ENCODE peak calls at places on chromosomes 16 and 17, in four cellular contexts. F is sigmoid colon, H is Karpas-422, C is uterus. S is an unnamed sample.
A peak's percentile ranks its signal among the peaks of the same experiment; 100 is the strongest.

GRCh38 chr17:65190467-65191095 is 53.4 kb downstream of the RGS9 start:
- DNase-seq in F (no peak), C (no peak), H (no peak), S (no peak)

GRCh38 chr16:79845006-79845733 is 244.6 kb upstream of the MAF start:
- DNase-seq in F (no peak), H (no peak), C (no peak), S (no peak)

GRCh38 chr16:23827245-23827543 is 8.6 kb upstream of the PRKCB start:
- DNase-seq in C (no peak), H (no peak), F (no peak), S (no peak)

GRCh38 chr17:4591529-4591928 is 7.2 kb downstream of the SMTNL2 start:
- DNase-seq in C (no peak), H (no peak), F (no peak), S (no peak)

GRCh38 chr16:80938035-80938927 is 68.4 kb downstream of the CMC2 start:
- DNase-seq in C (peak; percentile 77), F (peak; percentile 88), H (peak; percentile 50), S (peak; percentile 24)

GRCh38 chr17:35065880-35066279 is 2.4 kb upstream of the RFFL start:
- DNase-seq in C (no peak), F (no peak), H (no peak), S (no peak)

GRCh38 chr16:48614759-48615158 is 4.8 kb upstream of the N4BP1 start:
- DNase-seq in H (no peak), F (no peak), C (no peak), S (no peak)

GRCh38 chr17:5683241-5683640 is 98.9 kb upstream of the NLRP1 start:
- DNase-seq in F (no peak), C (no peak), H (no peak), S (no peak)

GRCh38 chr17:9071016-9071415 is 49.7 kb downstream of the NTN1 start:
- DNase-seq in F (no peak), H (no peak), C (no peak), S (no peak)

GRCh38 chr17:9472541-9472940 is 103.1 kb downstream of the STX8 start:
- DNase-seq in C (peak; percentile 23), H (no peak), F (peak; percentile 66), S (no peak)

GRCh38 chr17:68540981-68541380 is 28.8 kb downstream of the PRKAR1A start:
- DNase-seq in F (no peak), C (no peak), H (no peak), S (no peak)

GRCh38 chr17:66916946-66917345 is 47.6 kb upstream of the CACNG4 start:
- DNase-seq in F (no peak), H (no peak), C (no peak), S (no peak)

GRCh38 chr17:59454633-59455105 is 110.7 kb upstream of the DHX40 start:
- DNase-seq in H (no peak), C (no peak), F (no peak), S (no peak)

GRCh38 chr17:73401911-73402310 is 90.1 kb upstream of the CDC42EP4 start:
- DNase-seq in H (no peak), F (no peak), C (no peak), S (no peak)

GRCh38 chr16:85253127-85253941 is 141.1 kb upstream of the CIBAR2 start:
- DNase-seq in H (peak; percentile 83), F (peak; percentile 78), C (no peak), S (no peak)

GRCh38 chr16:11743308-11744074 is 834 bp upstream of the TXNDC11 start:
- DNase-seq in F (peak; percentile 83), H (peak; percentile 67), C (peak; percentile 62), S (peak; percentile 39)

GRCh38 chr16:17510532-17510931 is 39.8 kb upstream of the XYLT1 start:
- DNase-seq in H (no peak), C (no peak), F (no peak), S (no peak)

GRCh38 chr16:14300631-14301149 is 229.6 kb downstream of the MRTFB start:
- DNase-seq in F (peak; percentile 92), C (peak; percentile 77), H (peak; percentile 90), S (peak; percentile 49)

GRCh38 chr17:74444406-74444805 is 12.5 kb downstream of the GPRC5C start:
- DNase-seq in H (no peak), F (peak; percentile 78), C (peak; percentile 57), S (no peak)

GRCh38 chr16:27243725-27244362 is 24.7 kb downstream of the NSMCE1 start:
- DNase-seq in F (peak; percentile 55), C (no peak), H (no peak), S (no peak)

GRCh38 chr17:50899005-50899460 is 32.9 kb upstream of the TOB1 start:
- DNase-seq in C (no peak), H (no peak), F (no peak), S (no peak)

GRCh38 chr17:74677558-74678466 is 34.9 kb downstream of the CD300LF start:
- DNase-seq in F (no peak), C (peak; percentile 21), H (no peak), S (no peak)

GRCh38 chr16:72856797-72857196 is 191.1 kb downstream of the ZFHX3 start:
- DNase-seq in H (peak; percentile 51), F (no peak), C (no peak), S (no peak)

GRCh38 chr17:82235775-82236141 is 6.9 kb downstream of the SLC16A3 start:
- DNase-seq in F (peak; percentile 72), C (no peak), H (no peak), S (no peak)

GRCh38 chr17:82236142-82236971 is 7.5 kb downstream of the SLC16A3 start:
- DNase-seq in F (peak; percentile 89), H (peak; percentile 88), C (peak; percentile 69), S (no peak)

GRCh38 chr17:82232876-82233785 is 4.3 kb downstream of the SLC16A3 start:
- DNase-seq in H (no peak), C (peak; percentile 23), F (peak; percentile 67), S (no peak)

GRCh38 chr17:82235056-82235774 is 6.4 kb downstream of the SLC16A3 start:
- DNase-seq in C (no peak), F (peak; percentile 66), H (no peak), S (no peak)

DNA sequence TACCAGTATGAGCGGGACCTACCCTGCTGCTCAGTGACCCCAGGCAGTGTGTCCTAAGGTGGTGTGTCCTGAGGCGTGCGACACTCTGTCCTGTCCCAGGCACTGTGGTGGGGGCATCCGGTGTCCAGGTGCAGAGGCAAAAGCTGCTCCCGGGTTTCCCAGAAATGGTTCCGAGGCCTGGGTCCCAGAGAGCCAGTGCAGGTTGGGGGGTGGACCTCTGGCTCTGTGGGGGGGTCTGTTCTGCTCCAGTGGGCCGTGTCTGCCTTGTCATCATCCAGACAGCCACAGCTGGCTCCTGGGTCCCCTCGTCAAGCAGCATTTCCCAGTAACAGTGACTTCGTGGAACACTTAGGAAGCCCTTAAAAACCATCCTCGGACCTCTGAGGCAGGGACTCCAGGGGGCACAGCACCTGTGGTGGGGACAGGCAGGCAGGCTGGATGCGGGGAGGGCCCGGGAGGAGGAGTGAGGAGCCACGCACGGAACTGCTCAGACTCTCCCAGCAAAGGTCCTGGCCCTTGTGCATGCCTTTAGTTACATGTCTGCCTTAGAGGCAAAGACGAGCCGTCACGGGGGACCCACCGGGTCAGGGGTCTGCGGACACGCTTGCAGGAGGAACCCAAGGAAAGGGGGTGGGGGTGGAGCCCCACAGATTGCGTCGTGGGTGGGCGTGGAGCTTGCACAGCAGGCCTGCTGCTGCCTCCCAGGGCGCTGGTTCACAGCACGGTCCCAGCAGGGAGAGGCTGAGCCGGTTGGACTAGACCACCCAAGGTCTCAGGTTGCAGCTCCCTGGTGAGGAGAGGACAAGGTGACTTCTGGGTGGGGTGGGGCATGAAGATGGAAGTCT is 5.6 kb downstream of the SLC16A3 start:
- DNase-seq in H (peak; percentile 63), C (no peak), F (no peak), S (no peak)
- H3K4me1 ChIP-seq in H (peaks cover 12% of the 10 kb centered on the region), C (peaks cover 4% of the 10 kb centered on the region), F (peaks cover 66% of the 10 kb centered on the region), S (peaks cover 29% of the 10 kb centered on the region)

GRCh38 chr16:65274576-65274975 is 152.7 kb upstream of the CDH11 start:
- DNase-seq in C (no peak), F (no peak), H (no peak), S (no peak)
- H3K4me1 ChIP-seq in C (no peaks in the 10 kb centered on the region), F (no peaks in the 10 kb centered on the region), H (no peaks in the 10 kb centered on the region), S (no peaks in the 10 kb centered on the region)

GRCh38 chr17:63840591-63841349 is 1.7 kb downstream of the SMARCD2 start:
- DNase-seq in F (no peak), C (no peak), H (no peak), S (no peak)

GRCh38 chr17:63842540-63843386 is at the start of gene SMARCD2:
- DNase-seq in H (peak; percentile 99), F (peak; percentile 99), C (peak; percentile 98), S (peak; percentile 96)

GRCh38 chr17:63843387-63844292 is 1.2 kb upstream of the SMARCD2 start:
- DNase-seq in C (peak; percentile 58), H (peak; percentile 83), F (peak; percentile 89), S (no peak)

GRCh38 chr17:63841350-63842172 is 924 bp downstream of the SMARCD2 start:
- DNase-seq in H (peak; percentile 74), F (peak; percentile 89), C (peak; percentile 64), S (no peak)

DNA sequence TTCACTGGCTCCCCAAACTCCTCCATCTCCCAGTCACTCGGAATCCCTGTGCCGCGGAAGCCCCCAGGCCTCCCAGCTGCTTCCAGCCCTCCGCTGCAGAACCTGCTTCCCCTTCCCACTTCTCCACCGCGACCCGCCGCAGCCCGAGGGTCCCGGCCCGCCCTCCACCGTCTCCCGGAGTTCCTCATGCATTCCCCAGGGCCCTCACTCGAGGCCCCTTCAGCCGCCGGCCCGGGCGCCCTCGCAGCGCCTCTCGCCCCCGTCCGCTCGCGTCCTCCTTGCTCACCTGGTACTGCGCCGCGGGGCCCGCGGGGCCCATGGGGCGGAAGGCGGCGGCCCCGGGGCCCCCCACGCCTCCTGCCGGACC is 329 bp downstream of the SMARCD2 start:
- DNase-seq in H (peak; percentile 67), C (peak; percentile 40), F (peak; percentile 77), S (no peak)
- H3K4me1 ChIP-seq in H (peaks cover 40% of the 10 kb centered on the region), C (peaks cover 14% of the 10 kb centered on the region), F (peaks cover 60% of the 10 kb centered on the region), S (peaks cover 43% of the 10 kb centered on the region)

GRCh38 chr17:79422236-79422635 is 188.6 kb downstream of the RBFOX3 start:
- DNase-seq in H (no peak), F (no peak), C (no peak), S (no peak)

GRCh38 chr17:79423811-79424465 is 186.9 kb downstream of the RBFOX3 start:
- DNase-seq in C (no peak), H (no peak), F (no peak), S (no peak)

GRCh38 chr17:79417589-79417988 is 193.3 kb downstream of the RBFOX3 start:
- DNase-seq in F (no peak), H (no peak), C (no peak), S (no peak)

GRCh38 chr17:79424471-79425185 is 186.2 kb downstream of the RBFOX3 start:
- DNase-seq in H (no peak), F (no peak), C (no peak), S (no peak)

DNA sequence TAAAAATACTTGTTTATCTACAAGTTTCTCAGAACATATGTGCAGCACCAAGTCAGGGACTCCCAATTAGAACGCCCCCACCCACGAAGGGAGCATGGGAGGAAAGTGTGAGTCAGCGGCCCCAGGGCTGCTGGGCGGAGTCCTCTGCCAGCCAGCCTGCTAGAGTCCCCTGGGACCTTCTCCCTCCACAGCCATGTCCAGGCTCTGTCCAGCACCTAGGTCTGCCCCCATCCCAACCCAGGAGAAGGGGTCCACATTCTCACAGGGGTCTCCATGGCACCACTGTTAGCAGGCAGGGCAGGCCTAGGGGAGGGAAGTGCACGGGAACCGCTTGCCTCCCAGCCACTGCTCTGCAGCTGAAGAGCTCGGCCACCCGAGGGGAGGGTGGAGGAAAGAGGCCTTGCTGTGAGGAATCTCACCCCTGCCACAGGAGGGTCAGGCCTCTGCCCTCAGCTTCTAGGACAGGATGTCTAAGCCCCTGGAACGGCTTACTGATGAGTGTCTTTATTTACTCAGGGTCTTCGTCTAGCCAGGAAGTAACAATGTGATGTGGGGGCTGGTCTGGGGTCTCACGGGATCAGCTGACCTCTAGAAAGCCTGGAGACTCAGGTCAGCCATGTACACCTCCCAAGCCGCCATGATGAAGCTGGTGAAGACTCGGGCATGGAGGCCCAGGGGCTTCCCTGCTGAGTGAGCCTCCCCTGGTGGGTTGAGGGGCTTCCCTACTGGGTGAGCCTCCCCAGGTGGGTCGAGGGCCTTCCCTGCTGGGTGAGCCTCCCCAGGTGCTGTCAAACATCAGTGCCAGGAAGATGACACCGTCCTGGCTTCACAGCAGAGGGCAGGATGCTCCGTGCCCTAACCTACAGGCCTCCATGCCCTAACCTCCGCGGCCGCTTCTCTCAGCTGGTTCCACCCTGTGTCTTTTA is 190.3 kb downstream of the RBFOX3 start:
- DNase-seq in F (no peak), C (no peak), H (no peak), S (no peak)
- H3K4me1 ChIP-seq in F (peaks cover 28% of the 10 kb centered on the region), C (no peaks in the 10 kb centered on the region), H (no peaks in the 10 kb centered on the region), S (no peaks in the 10 kb centered on the region)

S was measured in thoracic aorta.